ENCODE peak calls at places on chromosomes 13 and 19, in five cellular contexts. Q is AG09309, W is right lobe of liver, U is fibroblast of pulmonary artery, V is GM12865. J is an unnamed sample.

GRCh38 chr13:41942462-41943094 is 18.3 kb downstream of the VWA8 start:
- DNase-seq in Q (no peak), W (no peak), U (peak), V (peak), J (no peak)

GRCh38 chr19:35742121-35742724 is at the start of gene IGFLR1:
- DNase-seq in U (no peak), W (no peak), Q (no peak), V (peak), J (no peak)

GRCh38 chr19:31491246-31491645 is 142.0 kb upstream of the TSHZ3 start:
- DNase-seq in V (no peak), Q (no peak), U (no peak), W (no peak), J (no peak)

GRCh38 chr19:12837225-12837624 is 1.1 kb upstream of the MAST1 start:
- DNase-seq in Q (no peak), V (no peak), U (no peak), W (no peak), J (no peak)

GRCh38 chr13:85197431-85197830 is 601.8 kb downstream of the SLITRK6 start:
- DNase-seq in V (no peak), W (no peak), Q (no peak), U (peak), J (no peak)

GRCh38 chr19:55585658-55586339 is 5.2 kb upstream of the ZNF579 start:
- DNase-seq in Q (no peak), V (no peak), U (peak), W (peak), J (peak)

GRCh38 chr13:79096099-79096498 is 310.0 kb downstream of the RBM26 start:
- DNase-seq in Q (no peak), W (no peak), V (no peak), U (no peak), J (no peak)

GRCh38 chr13:98142427-98143156 is at the start of gene FARP1:
- DNase-seq in Q (no peak), U (peak), V (peak), W (peak), J (peak)

GRCh38 chr19:17686027-17686511 is 2.1 kb downstream of the UNC13A start:
- DNase-seq in W (no peak), U (peak), V (no peak), Q (no peak), J (no peak)

GRCh38 chr13:99281811-99282263 is 23.7 kb upstream of the GPR18 start:
- DNase-seq in W (peak), Q (no peak), V (peak), U (no peak), J (peak)

GRCh38 chr13:97125051-97125809 is 96.9 kb upstream of the MBNL2 start:
- DNase-seq in U (peak), Q (no peak), W (no peak), V (peak), J (no peak)

GRCh38 chr19:48271531-48272151 is 1.8 kb downstream of the ZNF114 start:
- DNase-seq in U (peak), V (peak), Q (no peak), W (no peak), J (peak)

GRCh38 chr13:39273953-39274352 is 235.7 kb downstream of the NHLRC3 start:
- DNase-seq in Q (no peak), U (peak), V (peak), W (no peak), J (peak)

GRCh38 chr19:28694812-28695211 is 518.1 kb downstream of the UQCRFS1 start:
- DNase-seq in U (no peak), Q (no peak), W (no peak), V (no peak), J (no peak)

GRCh38 chr13:93230466-93230865 is 3.9 kb downstream of the GPC6 start:
- DNase-seq in V (no peak), U (peak), W (no peak), Q (peak), J (no peak)

GRCh38 chr19:36113895-36114762 is 546 bp downstream of the POLR2I start:
- DNase-seq in W (no peak), V (peak), Q (no peak), U (peak), J (peak)

GRCh38 chr19:5397804-5398692 is 57.2 kb upstream of the ZNRF4 start:
- DNase-seq in V (peak), Q (no peak), W (no peak), U (peak), J (no peak)

GRCh38 chr19:1066748-1067340 is at the start of gene ARHGAP45:
- DNase-seq in U (no peak), V (peak), W (no peak), Q (no peak), J (peak)

GRCh38 chr13:36862722-36863121 is 43.7 kb downstream of the RFXAP start:
- DNase-seq in V (no peak), W (no peak), Q (no peak), U (no peak), J (no peak)

GRCh38 chr19:32018014-32018413 is 327.4 kb upstream of the ZNF507 start:
- DNase-seq in U (no peak), W (no peak), V (no peak), Q (no peak), J (no peak)

GRCh38 chr13:113906566-113906965 is 42.7 kb upstream of the GAS6 start:
- DNase-seq in U (no peak), Q (no peak), W (no peak), V (no peak), J (no peak)

GRCh38 chr13:105312906-105313305 is 1222.6 kb downstream of the EFNB2 start:
- DNase-seq in U (no peak), Q (no peak), V (no peak), W (no peak), J (no peak)

GRCh38 chr13:50284540-50284939 is 269.3 kb downstream of the KCNRG start:
- DNase-seq in U (no peak), V (peak), W (no peak), Q (no peak), J (no peak)

GRCh38 chr13:41596190-41596589 is 138.8 kb downstream of the RGCC start:
- DNase-seq in Q (no peak), V (no peak), U (peak), W (no peak), J (no peak)

GRCh38 chr13:30859326-30859725 is 46.7 kb upstream of the MEDAG start:
- DNase-seq in W (no peak), Q (no peak), U (no peak), V (no peak), J (no peak)

GRCh38 chr19:43414554-43414953 is at the start of gene TEX101:
- DNase-seq in W (no peak), V (no peak), U (no peak), Q (no peak), J (no peak)

GRCh38 chr13:95533545-95534135 is 18.9 kb upstream of the CLDN10 start:
- DNase-seq in W (no peak), U (no peak), Q (no peak), V (no peak), J (no peak)

GRCh38 chr19:16584825-16585801 is 12.9 kb upstream of the SLC35E1 start:
- DNase-seq in Q (no peak), U (no peak), V (peak), W (no peak), J (no peak)
- H3K4me3 ChIP-seq in Q (no peak), U (no peak), V (peak), W (no peak), J (no peak)

GRCh38 chr19:14467816-14468215 is 7.3 kb downstream of the PTGER1 start:
- DNase-seq in U (no peak), W (no peak), V (no peak), Q (no peak), J (no peak)
- TF ChIP-seq CTCF in U (no peak), W (no peak), V (no peak), Q (peak), J (no peak)

GRCh38 chr13:83730674-83731073 is 151.6 kb downstream of the SLITRK1 start:
- DNase-seq in U (no peak), W (no peak), V (no peak), Q (no peak), J (no peak)

GRCh38 chr13:83731113-83731512 is 151.2 kb downstream of the SLITRK1 start:
- DNase-seq in V (no peak), Q (no peak), U (no peak), W (no peak), J (no peak)

GRCh38 chr13:83732755-83733154 is 149.5 kb downstream of the SLITRK1 start:
- DNase-seq in V (no peak), U (no peak), W (no peak), Q (no peak), J (no peak)

GRCh38 chr13:83738407-83738806 is 143.9 kb downstream of the SLITRK1 start:
- DNase-seq in U (no peak), V (no peak), Q (no peak), W (no peak), J (no peak)

DNA sequence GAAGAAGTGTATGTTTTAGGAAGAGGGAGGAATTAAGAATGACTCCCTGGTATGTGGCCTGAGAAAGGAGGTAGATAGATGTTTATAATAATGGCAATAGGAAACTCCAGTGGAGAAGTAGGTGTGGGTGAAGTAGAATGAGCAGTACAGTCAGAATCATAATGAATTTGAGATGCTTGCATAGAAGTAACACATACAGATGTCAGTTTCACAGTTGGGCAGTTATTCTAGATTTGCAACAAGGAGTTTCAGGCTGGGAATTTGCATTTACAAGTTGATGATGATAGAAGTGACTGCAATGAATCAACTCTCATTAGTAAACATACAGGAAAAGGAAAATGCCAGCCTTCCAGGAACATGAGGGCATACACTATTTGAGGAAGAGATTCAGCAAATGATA is 149.0 kb downstream of the SLITRK1 start:
- DNase-seq in U (no peak), W (no peak), Q (no peak), V (peak), J (no peak)
- H3K4me3 ChIP-seq in U (no peak), W (no peak), Q (no peak), V (no peak), J (no peak)

GRCh38 chr13:112670118-112670517 is 19.7 kb upstream of the ATP11A start:
- DNase-seq in U (no peak), Q (no peak), W (peak), V (no peak), J (no peak)
- TF ChIP-seq CTCF in U (no peak), Q (no peak), W (no peak), V (no peak), J (no peak)

GRCh38 chr19:58128041-58128685 is 22.4 kb downstream of the ZNF329 start:
- DNase-seq in V (no peak), U (no peak), Q (no peak), W (no peak), J (no peak)
- H3K4me3 ChIP-seq in V (no peak), U (no peak), Q (no peak), W (no peak), J (no peak)

GRCh38 chr19:14916848-14917247 is 24.4 kb upstream of the OR7C2 start:
- DNase-seq in U (no peak), Q (no peak), V (peak), W (no peak), J (no peak)
- TF ChIP-seq CTCF in U (no peak), Q (no peak), V (no peak), W (no peak), J (no peak)

J was measured in mucosa of descending colon.